ENCODE peak calls at places on chromosomes 5 and 9, in ten cellular contexts. T is sigmoid colon; Z is midbrain; V is AG08396; A is mammary epithelial cell; R is activated naive CD4-positive, alpha-beta T cell; H is KBM-7; Y is activated CD8-positive, alpha-beta memory T cell treated with anti-CD3 and anti-CD28 coated beads for 48 hours; F is A549; X is nucleus accumbens. P is an unnamed sample.

GRCh38 chr5:105057893-105058292 is 1495.3 kb upstream of the NUDT12 start:
- DNase-seq in T (no peak), Z (no peak), V (no peak), A (no peak), R (no peak), H (no peak), Y (no peak), F (no peak), X (no peak), P (no peak)

GRCh38 chr9:83199240-83199639 is 136.3 kb upstream of the RASEF start:
- DNase-seq in T (no peak), Z (peak; percentile 75), V (peak; percentile 39), A (peak; percentile 46), R (no peak), H (peak; percentile 29), Y (no peak), F (peak; percentile 74), X (no peak), P (no peak)

GRCh38 chr9:108483676-108484075 is 372.1 kb downstream of the ACTL7B start:
- DNase-seq in T (no peak), Z (no peak), V (no peak), A (no peak), R (no peak), H (no peak), Y (no peak), F (no peak), X (no peak), P (no peak)

GRCh38 chr9:114130624-114131277 is 24.6 kb upstream of the COL27A1 start:
- DNase-seq in T (no peak), Z (no peak), V (no peak), A (no peak), R (no peak), H (no peak), Y (no peak), F (no peak), X (no peak), P (no peak)

GRCh38 chr9:19875291-19875910 is 86.6 kb upstream of the SLC24A2 start:
- DNase-seq in T (no peak), Z (no peak), V (no peak), A (peak; percentile 2), R (no peak), H (no peak), Y (no peak), F (no peak), X (no peak), P (no peak)

GRCh38 chr5:79464695-79465332 is 49.1 kb downstream of the HOMER1 start:
- DNase-seq in T (no peak), Z (peak; percentile 27), V (peak; percentile 28), A (peak; percentile 2), R (no peak), H (peak; percentile 43), Y (no peak), F (peak; percentile 21), X (no peak), P (no peak)

GRCh38 chr5:55226934-55227737 is at the start of gene MCIDAS:
- DNase-seq in T (no peak), Z (no peak), V (peak; percentile 51), A (peak; percentile 72), R (peak; percentile 21), H (peak; percentile 82), Y (peak; percentile 43), F (peak; percentile 84), X (no peak), P (no peak)

GRCh38 chr9:108083796-108084352 is 594.3 kb upstream of the KLF4 start:
- DNase-seq in T (no peak), Z (no peak), V (no peak), A (no peak), R (no peak), H (no peak), Y (no peak), F (no peak), X (no peak), P (no peak)

GRCh38 chr5:15474143-15474719 is 25.7 kb upstream of the FBXL7 start:
- DNase-seq in T (no peak), Z (no peak), V (no peak), A (no peak), R (no peak), H (no peak), Y (no peak), F (no peak), X (no peak), P (no peak)

GRCh38 chr5:103454774-103455173 is 107.8 kb downstream of the NUDT12 start:
- DNase-seq in T (no peak), Z (no peak), V (no peak), A (no peak), R (no peak), H (no peak), Y (no peak), F (no peak), X (no peak), P (no peak)

GRCh38 chr9:8800196-8800595 is 1000.6 kb upstream of the DMAC1 start:
- DNase-seq in T (no peak), Z (no peak), V (no peak), A (no peak), R (no peak), H (no peak), Y (no peak), F (no peak), X (no peak), P (no peak)

GRCh38 chr5:53777864-53778618 is 217.6 kb downstream of the NDUFS4 start:
- DNase-seq in T (no peak), Z (no peak), V (no peak), A (no peak), R (no peak), H (no peak), Y (no peak), F (no peak), X (no peak), P (no peak)

GRCh38 chr5:10590226-10591047 is 26.6 kb downstream of the ANKRD33B start:
- DNase-seq in T (no peak), Z (no peak), V (no peak), A (peak; percentile 77), R (no peak), H (no peak), Y (no peak), F (peak; percentile 89), X (no peak), P (no peak)

GRCh38 chr9:123318192-123318591 is 37.8 kb upstream of the CRB2 start:
- DNase-seq in T (no peak), Z (no peak), V (no peak), A (no peak), R (no peak), H (no peak), Y (no peak), F (no peak), X (no peak), P (no peak)

GRCh38 chr9:99184073-99184426 is 37.7 kb downstream of the ALG2 start:
- DNase-seq in T (no peak), Z (no peak), V (no peak), A (no peak), R (no peak), H (no peak), Y (no peak), F (no peak), X (no peak), P (no peak)

GRCh38 chr5:83577036-83577636 is 105.6 kb downstream of the VCAN start:
- DNase-seq in T (no peak), Z (no peak), V (no peak), A (peak; percentile 9), R (no peak), H (peak; percentile 13), Y (no peak), F (peak; percentile 88), X (no peak), P (no peak)

GRCh38 chr5:145856285-145856818 is 16.5 kb downstream of the GRXCR2 start:
- DNase-seq in T (peak; percentile 79), Z (no peak), V (peak; percentile 31), A (peak; percentile 17), R (no peak), H (peak; percentile 89), Y (no peak), F (no peak), X (no peak), P (no peak)

GRCh38 chr9:72048850-72049249 is 11.6 kb downstream of the C9orf57 start:
- DNase-seq in T (no peak), Z (no peak), V (no peak), A (no peak), R (no peak), H (no peak), Y (no peak), F (no peak), X (no peak), P (no peak)

GRCh38 chr5:56206126-56206525 is 27.0 kb downstream of the ANKRD55 start:
- DNase-seq in T (no peak), Z (no peak), V (peak; percentile 41), A (no peak), R (no peak), H (no peak), Y (no peak), F (no peak), X (no peak), P (no peak)

GRCh38 chr5:97076098-97076497 is 66.3 kb downstream of the LIX1 start:
- DNase-seq in T (no peak), Z (no peak), V (no peak), A (no peak), R (no peak), H (no peak), Y (no peak), F (no peak), X (no peak), P (no peak)

GRCh38 chr5:19270153-19270552 is 717.8 kb downstream of the CDH18 start:
- DNase-seq in T (no peak), Z (peak; percentile 2), V (no peak), A (no peak), R (no peak), H (no peak), Y (no peak), F (no peak), X (no peak), P (no peak)

P was measured in GF-D8.